ENCODE peak calls at places on chromosomes 16 and 17, in six cellular contexts. One of them, this sample, is unnamed.
A peak's percentile ranks its signal among the peaks of the same experiment; 100 is the strongest.

GRCh38 chr17:4938670-4939553 is 934 bp downstream of the SLC25A11 start:
- DNase-seq in cardiac muscle cell: no peak
- DNase-seq in WERI-Rb-1: no peak
- DNase-seq in heart left ventricle: no peak
- DNase-seq in heart right ventricle: no peak
- DNase-seq in thoracic aorta: no peak
- DNase-seq in this sample: no peak

GRCh38 chr17:37177234-37177633 is 198.6 kb upstream of the C17orf78 start:
- DNase-seq in cardiac muscle cell: no peak
- DNase-seq in WERI-Rb-1: no peak
- DNase-seq in heart right ventricle: no peak
- DNase-seq in thoracic aorta: no peak
- DNase-seq in heart left ventricle: no peak
- DNase-seq in this sample: no peak

GRCh38 chr16:62190426-62190825 is 154.2 kb upstream of the CDH8 start:
- DNase-seq in heart left ventricle: no peak
- DNase-seq in thoracic aorta: no peak
- DNase-seq in WERI-Rb-1: no peak
- DNase-seq in cardiac muscle cell: peak; percentile 68
- DNase-seq in heart right ventricle: no peak
- DNase-seq in this sample: no peak

GRCh38 chr17:5837055-5837491 is 233.1 kb upstream of the WSCD1 start:
- DNase-seq in WERI-Rb-1: no peak
- DNase-seq in thoracic aorta: no peak
- DNase-seq in heart left ventricle: no peak
- DNase-seq in cardiac muscle cell: no peak
- DNase-seq in heart right ventricle: no peak
- DNase-seq in this sample: peak; percentile 10

GRCh38 chr17:71342726-71343125 is 778.1 kb upstream of the SOX9 start:
- DNase-seq in cardiac muscle cell: no peak
- DNase-seq in thoracic aorta: no peak
- DNase-seq in heart left ventricle: no peak
- DNase-seq in WERI-Rb-1: no peak
- DNase-seq in heart right ventricle: no peak
- DNase-seq in this sample: no peak

GRCh38 chr16:68756250-68757051 is 19.4 kb downstream of the CDH1 start:
- DNase-seq in thoracic aorta: no peak
- DNase-seq in heart right ventricle: no peak
- DNase-seq in cardiac muscle cell: no peak
- DNase-seq in heart left ventricle: no peak
- DNase-seq in WERI-Rb-1: no peak
- DNase-seq in this sample: no peak

GRCh38 chr17:76523084-76524037 is 14.1 kb downstream of the CYGB start:
- DNase-seq in heart left ventricle: peak; percentile 77
- DNase-seq in cardiac muscle cell: peak; percentile 78
- DNase-seq in WERI-Rb-1: peak; percentile 86
- DNase-seq in heart right ventricle: peak; percentile 63
- DNase-seq in thoracic aorta: no peak
- DNase-seq in this sample: no peak

GRCh38 chr17:19978803-19979202 is 1.2 kb upstream of the AKAP10 start:
- DNase-seq in WERI-Rb-1: no peak
- DNase-seq in heart right ventricle: no peak
- DNase-seq in cardiac muscle cell: no peak
- DNase-seq in thoracic aorta: no peak
- DNase-seq in heart left ventricle: no peak
- DNase-seq in this sample: no peak

GRCh38 chr16:8675183-8676159 is 1.1 kb downstream of the ABAT start:
- DNase-seq in WERI-Rb-1: no peak
- DNase-seq in heart right ventricle: peak; percentile 11
- DNase-seq in thoracic aorta: no peak
- DNase-seq in heart left ventricle: no peak
- DNase-seq in cardiac muscle cell: no peak
- DNase-seq in this sample: no peak

GRCh38 chr16:68792465-68793324 is 50.6 kb upstream of the TANGO6 start:
- DNase-seq in cardiac muscle cell: no peak
- DNase-seq in heart left ventricle: no peak
- DNase-seq in thoracic aorta: no peak
- DNase-seq in heart right ventricle: no peak
- DNase-seq in WERI-Rb-1: no peak
- DNase-seq in this sample: no peak

GRCh38 chr16:68219708-68220378 is 16.1 kb downstream of the ESRP2 start:
- DNase-seq in heart left ventricle: no peak
- DNase-seq in cardiac muscle cell: no peak
- DNase-seq in thoracic aorta: no peak
- DNase-seq in WERI-Rb-1: no peak
- DNase-seq in heart right ventricle: no peak
- DNase-seq in this sample: no peak

GRCh38 chr17:60802377-60802776 is 124.7 kb downstream of the BCAS3 start:
- DNase-seq in heart right ventricle: no peak
- DNase-seq in WERI-Rb-1: no peak
- DNase-seq in thoracic aorta: no peak
- DNase-seq in cardiac muscle cell: no peak
- DNase-seq in heart left ventricle: no peak
- DNase-seq in this sample: no peak

GRCh38 chr16:30667361-30667905 is 9.2 kb downstream of the FBRS start:
- DNase-seq in WERI-Rb-1: no peak
- DNase-seq in heart right ventricle: no peak
- DNase-seq in thoracic aorta: no peak
- DNase-seq in heart left ventricle: no peak
- DNase-seq in cardiac muscle cell: no peak
- DNase-seq in this sample: no peak

GRCh38 chr16:71854369-71854948 is 8.7 kb downstream of the ATXN1L start:
- DNase-seq in WERI-Rb-1: no peak
- DNase-seq in thoracic aorta: no peak
- DNase-seq in cardiac muscle cell: no peak
- DNase-seq in heart left ventricle: no peak
- DNase-seq in heart right ventricle: no peak
- DNase-seq in this sample: no peak

GRCh38 chr17:29576214-29577008 is 7.9 kb downstream of the TP53I13 start:
- DNase-seq in heart right ventricle: no peak
- DNase-seq in thoracic aorta: no peak
- DNase-seq in cardiac muscle cell: no peak
- DNase-seq in heart left ventricle: peak; percentile 17
- DNase-seq in WERI-Rb-1: no peak
- DNase-seq in this sample: no peak

GRCh38 chr17:19415311-19415710 is 4.3 kb downstream of the RNF112 start:
- DNase-seq in cardiac muscle cell: no peak
- DNase-seq in heart left ventricle: no peak
- DNase-seq in thoracic aorta: no peak
- DNase-seq in heart right ventricle: no peak
- DNase-seq in WERI-Rb-1: no peak
- DNase-seq in this sample: no peak

GRCh38 chr16:84839956-84840355 is 20.2 kb downstream of the CRISPLD2 start:
- DNase-seq in WERI-Rb-1: no peak
- DNase-seq in cardiac muscle cell: no peak
- DNase-seq in heart left ventricle: no peak
- DNase-seq in thoracic aorta: no peak
- DNase-seq in heart right ventricle: no peak
- DNase-seq in this sample: no peak

GRCh38 chr17:3719265-3719664 is 4.4 kb upstream of the HASPIN start:
- DNase-seq in thoracic aorta: no peak
- DNase-seq in WERI-Rb-1: no peak
- DNase-seq in heart left ventricle: no peak
- DNase-seq in cardiac muscle cell: no peak
- DNase-seq in heart right ventricle: no peak
- DNase-seq in this sample: no peak

GRCh38 chr16:80924372-80924978 is 82.2 kb downstream of the CMC2 start:
- DNase-seq in thoracic aorta: no peak
- DNase-seq in heart right ventricle: peak; percentile 32
- DNase-seq in cardiac muscle cell: peak; percentile 69
- DNase-seq in WERI-Rb-1: peak; percentile 42
- DNase-seq in heart left ventricle: peak; percentile 30
- DNase-seq in this sample: no peak

DNA sequence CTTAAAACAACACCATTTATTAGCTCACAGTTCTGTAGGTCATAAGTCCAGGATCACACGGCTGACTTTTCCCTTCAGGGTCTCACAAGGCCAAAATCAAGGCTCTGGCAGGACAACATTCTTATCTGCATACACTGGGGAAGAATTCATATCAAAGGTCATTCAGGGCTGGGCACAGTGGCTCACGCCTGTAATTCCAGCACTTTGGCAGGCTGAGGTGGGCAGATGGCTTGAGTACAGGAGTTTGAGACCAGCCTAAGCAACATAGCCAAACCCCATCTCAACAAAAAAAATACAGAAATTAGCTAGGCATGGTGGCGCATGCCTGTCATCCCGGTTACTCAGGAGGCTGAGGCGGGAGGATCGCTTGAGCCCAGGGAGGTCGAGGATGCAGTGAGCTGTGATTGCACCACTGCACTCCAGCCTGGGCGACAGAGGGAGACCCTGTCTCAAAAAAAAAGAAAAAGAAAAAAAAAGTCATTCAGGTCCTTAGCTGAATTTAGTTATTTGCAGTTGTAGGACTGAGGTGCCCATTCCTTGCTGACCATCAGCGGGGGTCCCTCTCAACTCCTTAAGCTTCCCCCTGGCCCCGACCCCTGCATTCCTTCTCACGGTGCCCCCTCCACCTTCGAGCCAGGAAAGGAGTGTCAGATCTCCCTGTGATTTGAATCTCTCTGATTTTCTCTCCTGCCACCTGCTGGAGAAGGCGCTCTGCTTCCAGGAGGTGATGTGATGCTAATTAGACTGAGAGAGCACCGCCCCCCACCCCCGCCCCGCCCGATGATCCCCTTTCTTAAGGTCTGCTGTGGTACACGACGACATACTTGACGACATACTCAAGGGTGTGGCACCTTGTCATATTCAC is 91.8 kb upstream of the CLEC18A start:
- DNase-seq in heart left ventricle: peak; percentile 47
- DNase-seq in cardiac muscle cell: peak; percentile 47
- DNase-seq in thoracic aorta: no peak
- DNase-seq in WERI-Rb-1: peak; percentile 69
- DNase-seq in heart right ventricle: peak; percentile 58
- DNase-seq in this sample: no peak
- TF ChIP-seq CTCF in heart left ventricle: peak; percentile 35
- TF ChIP-seq CTCF in cardiac muscle cell: no peak
- TF ChIP-seq CTCF in thoracic aorta: peak; percentile 30
- TF ChIP-seq CTCF in WERI-Rb-1: peak; percentile 63
- TF ChIP-seq CTCF in heart right ventricle: peak; percentile 22
- TF ChIP-seq CTCF in this sample: peak; percentile 10

GRCh38 chr16:51877686-51878085 is 669.3 kb downstream of the TOX3 start:
- DNase-seq in WERI-Rb-1: no peak
- DNase-seq in thoracic aorta: no peak
- DNase-seq in heart right ventricle: no peak
- DNase-seq in cardiac muscle cell: no peak
- DNase-seq in heart left ventricle: no peak
- DNase-seq in this sample: no peak
- H3K27ac ChIP-seq in WERI-Rb-1: no peak overlapping the region
- H3K27ac ChIP-seq in thoracic aorta: no peak overlapping the region
- H3K27ac ChIP-seq in heart right ventricle: no peak overlapping the region
- H3K27ac ChIP-seq in cardiac muscle cell: no peak overlapping the region
- H3K27ac ChIP-seq in heart left ventricle: no peak overlapping the region
- H3K27ac ChIP-seq in this sample: peak overlapping the region; percentile 74

GRCh38 chr16:4414187-4414909 is 2.0 kb downstream of the CORO7 start:
- DNase-seq in heart right ventricle: no peak
- DNase-seq in thoracic aorta: no peak
- DNase-seq in cardiac muscle cell: no peak
- DNase-seq in WERI-Rb-1: no peak
- DNase-seq in heart left ventricle: no peak
- DNase-seq in this sample: no peak

GRCh38 chr16:4411684-4412083 is 4.7 kb downstream of the CORO7 start:
- DNase-seq in heart left ventricle: peak; percentile 78
- DNase-seq in thoracic aorta: no peak
- DNase-seq in heart right ventricle: peak; percentile 62
- DNase-seq in cardiac muscle cell: no peak
- DNase-seq in WERI-Rb-1: no peak
- DNase-seq in this sample: no peak

GRCh38 chr16:4412159-4412558 is 4.2 kb downstream of the CORO7 start:
- DNase-seq in thoracic aorta: no peak
- DNase-seq in cardiac muscle cell: no peak
- DNase-seq in WERI-Rb-1: no peak
- DNase-seq in heart left ventricle: no peak
- DNase-seq in heart right ventricle: no peak
- DNase-seq in this sample: no peak

GRCh38 chr16:4410335-4411075 is 5.9 kb downstream of the CORO7 start:
- DNase-seq in heart left ventricle: no peak
- DNase-seq in thoracic aorta: no peak
- DNase-seq in WERI-Rb-1: no peak
- DNase-seq in heart right ventricle: no peak
- DNase-seq in cardiac muscle cell: no peak
- DNase-seq in this sample: peak; percentile 98

DNA sequence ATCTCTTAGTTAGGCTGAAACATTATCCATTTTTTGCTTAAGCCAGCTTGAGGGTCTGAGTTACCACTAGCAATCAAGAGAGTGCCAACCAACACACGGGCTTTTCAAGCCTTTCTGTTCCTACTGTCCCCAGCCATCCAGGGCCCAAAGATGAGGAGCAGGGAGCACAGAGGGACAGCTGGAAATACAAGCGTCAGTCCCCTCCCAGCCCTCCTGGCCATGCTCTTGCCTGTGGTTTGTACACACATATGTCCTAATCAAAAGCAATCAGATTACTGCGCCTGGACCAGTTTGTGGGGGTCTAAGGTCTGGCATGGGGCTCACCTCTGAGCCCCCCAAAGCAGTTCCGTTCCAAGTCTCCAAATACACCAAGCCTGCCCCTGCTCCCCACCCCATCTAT is 3.5 kb downstream of the CORO7 start:
- DNase-seq in heart left ventricle: no peak
- DNase-seq in WERI-Rb-1: no peak
- DNase-seq in cardiac muscle cell: no peak
- DNase-seq in thoracic aorta: no peak
- DNase-seq in heart right ventricle: no peak
- DNase-seq in this sample: no peak
- H3K4me3 ChIP-seq in heart left ventricle: no peak overlapping the region
- H3K4me3 ChIP-seq in WERI-Rb-1: no peak overlapping the region
- H3K4me3 ChIP-seq in cardiac muscle cell: no peak overlapping the region
- H3K4me3 ChIP-seq in thoracic aorta: no peak overlapping the region
- H3K4me3 ChIP-seq in heart right ventricle: no peak overlapping the region
- H3K4me3 ChIP-seq in this sample: no peak overlapping the region

DNA sequence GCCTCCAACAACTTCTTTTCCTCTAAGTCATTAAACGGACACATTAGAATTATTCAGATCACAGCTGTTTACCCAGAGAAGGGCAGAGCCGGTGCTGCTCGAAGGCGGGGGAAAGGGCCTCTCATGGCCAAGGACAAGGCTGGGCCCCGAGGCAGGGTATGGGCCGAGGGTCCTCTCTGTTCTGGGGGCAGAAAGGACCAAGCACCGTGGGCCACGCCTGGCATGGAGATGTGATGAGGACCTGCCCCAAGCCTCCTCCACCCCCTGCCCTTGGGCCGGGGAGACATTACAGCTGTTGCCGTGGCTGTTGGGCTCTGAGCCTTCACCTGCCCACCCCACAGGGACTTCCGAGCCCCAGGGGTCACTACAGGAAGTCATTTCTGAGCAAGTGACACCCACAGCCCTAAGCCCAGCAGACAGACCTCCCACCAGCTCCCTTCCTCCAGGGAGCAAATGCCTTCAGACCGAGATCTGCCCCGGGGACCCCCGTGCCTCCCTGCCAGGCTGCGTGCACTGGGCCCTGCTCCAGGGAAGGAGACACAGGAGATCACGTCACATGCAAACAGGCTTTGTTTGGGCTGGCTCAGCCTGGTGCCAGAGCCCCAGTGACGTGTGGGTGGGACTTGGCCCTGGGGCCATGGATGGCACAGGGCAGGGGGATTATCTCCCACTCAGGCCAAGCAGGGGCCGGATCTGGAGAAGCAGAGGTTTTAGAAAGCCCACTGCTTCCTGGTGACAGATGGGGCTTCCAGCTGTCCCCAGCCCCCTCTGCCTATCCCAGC is 652 bp upstream of the PVALEF start:
- DNase-seq in heart right ventricle: no peak
- DNase-seq in cardiac muscle cell: no peak
- DNase-seq in WERI-Rb-1: peak; percentile 95
- DNase-seq in thoracic aorta: no peak
- DNase-seq in heart left ventricle: no peak
- DNase-seq in this sample: no peak
- TF ChIP-seq CTCF in heart right ventricle: no peak
- TF ChIP-seq CTCF in cardiac muscle cell: no peak
- TF ChIP-seq CTCF in WERI-Rb-1: no peak
- TF ChIP-seq CTCF in thoracic aorta: no peak
- TF ChIP-seq CTCF in heart left ventricle: no peak
- TF ChIP-seq CTCF in this sample: no peak

This sample was measured in AG04450.